ENCODE peak calls at places on chromosomes 2 and 18, in eight cellular contexts. One of them, this sample, is unnamed.

GRCh38 chr2:108632748-108633147 is 86.5 kb upstream of the RANBP2 start:
- DNase-seq in H1: no peak
- DNase-seq in sigmoid colon: no peak
- DNase-seq in upper lobe of left lung: no peak
- DNase-seq in K562: no peak
- DNase-seq in breast epithelium: no peak
- DNase-seq in HCT116: no peak
- DNase-seq in stomach: no peak
- DNase-seq in this sample: no peak

GRCh38 chr2:24016376-24016761 is 6.5 kb downstream of the MFSD2B start:
- DNase-seq in breast epithelium: no peak
- DNase-seq in K562: no peak
- DNase-seq in upper lobe of left lung: no peak
- DNase-seq in H1: no peak
- DNase-seq in sigmoid colon: no peak
- DNase-seq in stomach: no peak
- DNase-seq in HCT116: no peak
- DNase-seq in this sample: no peak

GRCh38 chr2:98821629-98822135 is 90.8 kb upstream of the MGAT4A start:
- DNase-seq in stomach: no peak
- DNase-seq in breast epithelium: no peak
- DNase-seq in H1: no peak
- DNase-seq in K562: no peak
- DNase-seq in upper lobe of left lung: no peak
- DNase-seq in sigmoid colon: no peak
- DNase-seq in HCT116: no peak
- DNase-seq in this sample: no peak

GRCh38 chr2:226600184-226600583 is 199.4 kb downstream of the IRS1 start:
- DNase-seq in K562: no peak
- DNase-seq in breast epithelium: no peak
- DNase-seq in H1: no peak
- DNase-seq in upper lobe of left lung: no peak
- DNase-seq in sigmoid colon: no peak
- DNase-seq in HCT116: no peak
- DNase-seq in stomach: no peak
- DNase-seq in this sample: no peak

GRCh38 chr18:8656226-8656625 is 47.0 kb downstream of the RAB12 start:
- DNase-seq in stomach: no peak
- DNase-seq in HCT116: no peak
- DNase-seq in K562: no peak
- DNase-seq in breast epithelium: no peak
- DNase-seq in upper lobe of left lung: no peak
- DNase-seq in sigmoid colon: no peak
- DNase-seq in H1: no peak
- DNase-seq in this sample: no peak

GRCh38 chr18:75480487-75480886 is 53.0 kb upstream of the SMIM21 start:
- DNase-seq in H1: no peak
- DNase-seq in K562: no peak
- DNase-seq in HCT116: no peak
- DNase-seq in breast epithelium: no peak
- DNase-seq in stomach: no peak
- DNase-seq in upper lobe of left lung: no peak
- DNase-seq in sigmoid colon: no peak
- DNase-seq in this sample: no peak

GRCh38 chr2:174332607-174333001 is 2.1 kb upstream of the SP9 start:
- DNase-seq in breast epithelium: no peak
- DNase-seq in stomach: no peak
- DNase-seq in K562: peak; percentile 35
- DNase-seq in H1: no peak
- DNase-seq in HCT116: no peak
- DNase-seq in upper lobe of left lung: no peak
- DNase-seq in sigmoid colon: no peak
- DNase-seq in this sample: no peak

GRCh38 chr18:57748770-57749603 is 54.1 kb downstream of the ATP8B1 start:
- DNase-seq in stomach: peak; percentile 42
- DNase-seq in breast epithelium: no peak
- DNase-seq in sigmoid colon: no peak
- DNase-seq in upper lobe of left lung: peak; percentile 63
- DNase-seq in H1: no peak
- DNase-seq in HCT116: no peak
- DNase-seq in K562: no peak
- DNase-seq in this sample: no peak

GRCh38 chr2:61626827-61627226 is 88.7 kb upstream of the XPO1 start:
- DNase-seq in K562: no peak
- DNase-seq in upper lobe of left lung: no peak
- DNase-seq in stomach: no peak
- DNase-seq in HCT116: no peak
- DNase-seq in sigmoid colon: no peak
- DNase-seq in H1: no peak
- DNase-seq in breast epithelium: no peak
- DNase-seq in this sample: no peak

GRCh38 chr2:19654310-19655090 is 247.3 kb downstream of the TTC32 start:
- DNase-seq in stomach: no peak
- DNase-seq in breast epithelium: no peak
- DNase-seq in H1: no peak
- DNase-seq in HCT116: no peak
- DNase-seq in K562: no peak
- DNase-seq in sigmoid colon: no peak
- DNase-seq in upper lobe of left lung: no peak
- DNase-seq in this sample: no peak

GRCh38 chr2:85340034-85340892 is 12.5 kb upstream of the TGOLN2 start:
- DNase-seq in breast epithelium: no peak
- DNase-seq in H1: no peak
- DNase-seq in upper lobe of left lung: peak; percentile 47
- DNase-seq in K562: no peak
- DNase-seq in stomach: no peak
- DNase-seq in HCT116: no peak
- DNase-seq in sigmoid colon: no peak
- DNase-seq in this sample: no peak

GRCh38 chr2:190404487-190404886 is 3.7 kb upstream of the MFSD6 start:
- DNase-seq in upper lobe of left lung: no peak
- DNase-seq in H1: no peak
- DNase-seq in HCT116: peak; percentile 32
- DNase-seq in K562: peak; percentile 26
- DNase-seq in sigmoid colon: no peak
- DNase-seq in breast epithelium: no peak
- DNase-seq in stomach: no peak
- DNase-seq in this sample: no peak

GRCh38 chr2:31163011-31163540 is 24.8 kb upstream of the GALNT14 start:
- DNase-seq in upper lobe of left lung: no peak
- DNase-seq in sigmoid colon: no peak
- DNase-seq in stomach: no peak
- DNase-seq in breast epithelium: no peak
- DNase-seq in HCT116: no peak
- DNase-seq in K562: no peak
- DNase-seq in H1: no peak
- DNase-seq in this sample: no peak

GRCh38 chr2:109699646-109700045 is 85.5 kb downstream of the SOWAHC start:
- DNase-seq in upper lobe of left lung: no peak
- DNase-seq in HCT116: no peak
- DNase-seq in K562: no peak
- DNase-seq in H1: no peak
- DNase-seq in sigmoid colon: peak; percentile 64
- DNase-seq in breast epithelium: no peak
- DNase-seq in stomach: peak; percentile 58
- DNase-seq in this sample: no peak

DNA sequence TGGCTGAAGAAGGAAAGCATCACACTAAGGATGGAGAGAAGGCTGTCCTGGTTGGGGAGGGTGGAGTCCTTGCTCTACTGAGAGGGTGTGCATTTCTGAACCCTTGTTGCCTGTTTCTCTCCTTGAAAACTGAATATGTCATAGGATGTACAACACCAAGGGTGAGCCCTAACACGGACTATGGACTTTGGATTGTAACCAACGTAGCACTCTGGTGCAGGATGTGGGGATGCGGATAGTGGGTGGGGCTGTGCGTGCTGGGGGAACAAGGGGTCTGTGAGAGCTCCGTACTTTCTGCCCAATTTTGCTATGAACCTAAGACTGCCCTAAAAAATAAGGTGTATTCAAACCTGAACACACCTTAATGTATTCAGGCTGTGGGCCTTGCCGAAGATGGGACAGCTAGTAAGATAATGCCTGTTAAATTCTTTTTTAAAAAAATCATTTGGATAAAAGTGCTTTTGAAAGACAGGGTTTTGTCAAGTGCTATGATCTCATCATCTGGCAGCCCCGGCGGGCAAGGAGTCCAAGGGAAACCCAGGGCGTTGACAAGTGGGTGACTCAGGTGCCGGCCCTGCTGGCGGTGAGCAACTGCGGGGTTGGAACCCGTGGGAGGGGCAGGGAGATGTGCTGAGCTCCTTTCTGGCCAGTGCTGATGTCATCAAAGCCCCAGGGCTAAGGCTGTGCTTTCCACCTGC is 54.0 kb downstream of the GATA6 start:
- DNase-seq in upper lobe of left lung: peak; percentile 96
- DNase-seq in H1: peak; percentile 47
- DNase-seq in sigmoid colon: peak; percentile 71
- DNase-seq in K562: peak; percentile 65
- DNase-seq in HCT116: peak; percentile 69
- DNase-seq in stomach: peak; percentile 80
- DNase-seq in breast epithelium: peak; percentile 93
- DNase-seq in this sample: peak; percentile 57
- TF ChIP-seq POLR2AphosphoS5 in upper lobe of left lung: peak; percentile 44
- TF ChIP-seq POLR2AphosphoS5 in H1: no peak
- TF ChIP-seq POLR2AphosphoS5 in sigmoid colon: no peak
- TF ChIP-seq POLR2AphosphoS5 in K562: no peak
- TF ChIP-seq POLR2AphosphoS5 in HCT116: peak; percentile 37
- TF ChIP-seq POLR2AphosphoS5 in stomach: peak; percentile 41
- TF ChIP-seq POLR2AphosphoS5 in breast epithelium: no peak
- TF ChIP-seq POLR2AphosphoS5 in this sample: no peak

GRCh38 chr18:48136544-48137353 is 206.3 kb upstream of the SMAD2 start:
- DNase-seq in breast epithelium: peak; percentile 60
- DNase-seq in sigmoid colon: no peak
- DNase-seq in stomach: peak; percentile 63
- DNase-seq in K562: no peak
- DNase-seq in HCT116: no peak
- DNase-seq in H1: no peak
- DNase-seq in upper lobe of left lung: peak; percentile 53
- DNase-seq in this sample: no peak

GRCh38 chr18:48137354-48138208 is 207.1 kb upstream of the SMAD2 start:
- DNase-seq in K562: no peak
- DNase-seq in H1: no peak
- DNase-seq in upper lobe of left lung: peak; percentile 29
- DNase-seq in HCT116: no peak
- DNase-seq in breast epithelium: no peak
- DNase-seq in stomach: peak; percentile 69
- DNase-seq in sigmoid colon: no peak
- DNase-seq in this sample: no peak

GRCh38 chr18:48134609-48135008 is 204.2 kb upstream of the SMAD2 start:
- DNase-seq in HCT116: no peak
- DNase-seq in stomach: no peak
- DNase-seq in K562: no peak
- DNase-seq in H1: no peak
- DNase-seq in upper lobe of left lung: no peak
- DNase-seq in sigmoid colon: no peak
- DNase-seq in breast epithelium: no peak
- DNase-seq in this sample: no peak

GRCh38 chr18:48135436-48135966 is 205.0 kb upstream of the SMAD2 start:
- DNase-seq in HCT116: no peak
- DNase-seq in sigmoid colon: no peak
- DNase-seq in K562: no peak
- DNase-seq in stomach: no peak
- DNase-seq in H1: no peak
- DNase-seq in breast epithelium: no peak
- DNase-seq in upper lobe of left lung: no peak
- DNase-seq in this sample: no peak

GRCh38 chr18:48136051-48136543 is 205.6 kb upstream of the SMAD2 start:
- DNase-seq in sigmoid colon: no peak
- DNase-seq in breast epithelium: no peak
- DNase-seq in HCT116: no peak
- DNase-seq in H1: no peak
- DNase-seq in upper lobe of left lung: no peak
- DNase-seq in stomach: peak; percentile 61
- DNase-seq in K562: no peak
- DNase-seq in this sample: no peak
- H3K4me3 ChIP-seq in sigmoid colon: peak overlapping the region; percentile 50
- H3K4me3 ChIP-seq in breast epithelium: peak overlapping the region; percentile 77
- H3K4me3 ChIP-seq in HCT116: peak overlapping the region; percentile 69
- H3K4me3 ChIP-seq in H1: peak overlapping the region; percentile 72
- H3K4me3 ChIP-seq in upper lobe of left lung: peak overlapping the region; percentile 22
- H3K4me3 ChIP-seq in stomach: peak overlapping the region; percentile 61
- H3K4me3 ChIP-seq in K562: no peak overlapping the region
- H3K4me3 ChIP-seq in this sample: peak overlapping the region; percentile 27

GRCh38 chr2:54226224-54226623 is 29.8 kb downstream of the TSPYL6 start:
- DNase-seq in H1: no peak
- DNase-seq in stomach: no peak
- DNase-seq in HCT116: no peak
- DNase-seq in upper lobe of left lung: no peak
- DNase-seq in sigmoid colon: no peak
- DNase-seq in K562: no peak
- DNase-seq in breast epithelium: no peak
- DNase-seq in this sample: no peak

GRCh38 chr2:54224997-54225396 is 31.0 kb downstream of the TSPYL6 start:
- DNase-seq in breast epithelium: no peak
- DNase-seq in H1: no peak
- DNase-seq in HCT116: no peak
- DNase-seq in stomach: no peak
- DNase-seq in upper lobe of left lung: no peak
- DNase-seq in sigmoid colon: no peak
- DNase-seq in K562: no peak
- DNase-seq in this sample: no peak

GRCh38 chr2:54233832-54234649 is 22.0 kb downstream of the TSPYL6 start:
- DNase-seq in upper lobe of left lung: no peak
- DNase-seq in HCT116: no peak
- DNase-seq in sigmoid colon: no peak
- DNase-seq in stomach: no peak
- DNase-seq in breast epithelium: no peak
- DNase-seq in H1: no peak
- DNase-seq in K562: no peak
- DNase-seq in this sample: no peak

GRCh38 chr2:54227798-54228197 is 28.2 kb downstream of the TSPYL6 start:
- DNase-seq in stomach: no peak
- DNase-seq in H1: no peak
- DNase-seq in HCT116: no peak
- DNase-seq in breast epithelium: no peak
- DNase-seq in K562: no peak
- DNase-seq in sigmoid colon: no peak
- DNase-seq in upper lobe of left lung: no peak
- DNase-seq in this sample: no peak

DNA sequence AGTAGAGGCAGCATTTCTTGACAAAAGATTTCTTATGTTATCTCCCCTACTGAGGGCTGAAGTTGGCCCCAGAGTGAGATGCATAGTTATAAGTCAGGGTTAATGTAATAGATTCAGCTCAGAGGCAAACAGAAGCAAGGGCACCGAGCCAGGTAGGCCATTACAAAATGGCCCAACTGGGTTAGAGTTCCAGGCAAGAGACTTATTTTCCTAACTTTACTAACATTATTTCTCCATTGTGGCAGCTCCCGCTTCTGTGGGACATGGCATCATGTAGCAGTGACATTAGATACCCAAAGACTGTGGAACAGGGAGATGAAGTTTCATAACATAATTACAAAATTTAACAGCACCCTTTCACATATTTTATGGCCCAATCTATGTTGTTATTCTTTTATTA is 27.1 kb downstream of the TSPYL6 start:
- DNase-seq in breast epithelium: no peak
- DNase-seq in HCT116: no peak
- DNase-seq in sigmoid colon: peak; percentile 68
- DNase-seq in H1: no peak
- DNase-seq in stomach: peak; percentile 50
- DNase-seq in K562: no peak
- DNase-seq in upper lobe of left lung: no peak
- DNase-seq in this sample: no peak
- TF ChIP-seq POLR2AphosphoS5 in breast epithelium: no peak
- TF ChIP-seq POLR2AphosphoS5 in HCT116: no peak
- TF ChIP-seq POLR2AphosphoS5 in sigmoid colon: no peak
- TF ChIP-seq POLR2AphosphoS5 in H1: no peak
- TF ChIP-seq POLR2AphosphoS5 in stomach: no peak
- TF ChIP-seq POLR2AphosphoS5 in K562: no peak
- TF ChIP-seq POLR2AphosphoS5 in upper lobe of left lung: no peak
- TF ChIP-seq POLR2AphosphoS5 in this sample: no peak

GRCh38 chr2:162241571-162241970 is 1.7 kb downstream of the FAP start:
- DNase-seq in H1: no peak
- DNase-seq in K562: no peak
- DNase-seq in stomach: no peak
- DNase-seq in sigmoid colon: no peak
- DNase-seq in breast epithelium: no peak
- DNase-seq in upper lobe of left lung: no peak
- DNase-seq in HCT116: no peak
- DNase-seq in this sample: no peak
- H3K4me3 ChIP-seq in H1: no peak overlapping the region
- H3K4me3 ChIP-seq in K562: no peak overlapping the region
- H3K4me3 ChIP-seq in stomach: no peak overlapping the region
- H3K4me3 ChIP-seq in sigmoid colon: no peak overlapping the region
- H3K4me3 ChIP-seq in breast epithelium: peak overlapping the region; percentile 33
- H3K4me3 ChIP-seq in upper lobe of left lung: no peak overlapping the region
- H3K4me3 ChIP-seq in HCT116: no peak overlapping the region
- H3K4me3 ChIP-seq in this sample: peak overlapping the region; percentile 30